ENCODE peak calls at places on chromosomes 3 and 15, in seven cellular contexts. A, G, E, B, T, J and H are unnamed samples.
A peak's percentile ranks its signal among the peaks of the same experiment; 100 is the strongest.

GRCh38 chr3:194053136-194053535 is 82.8 kb upstream of the HES1 start:
- DNase-seq in A (no peak), G (no peak), E (no peak), B (no peak), T (no peak), J (no peak), H (no peak)

GRCh38 chr15:37765809-37766208 is 168.6 kb upstream of the TMCO5A start:
- DNase-seq in A (no peak), G (no peak), E (peak; percentile 1), B (no peak), T (no peak), J (no peak), H (peak; percentile 13)

GRCh38 chr15:99143230-99143629 is 38.4 kb downstream of the SYNM start:
- DNase-seq in A (no peak), G (no peak), E (no peak), B (no peak), T (no peak), J (no peak), H (no peak)

GRCh38 chr15:70094690-70095311 is 2.9 kb downstream of the TLE3 start:
- DNase-seq in A (no peak), G (no peak), E (no peak), B (no peak), T (no peak), J (no peak), H (no peak)

GRCh38 chr3:189673535-189673934 is 42.3 kb downstream of the TP63 start:
- DNase-seq in A (no peak), G (no peak), E (no peak), B (no peak), T (no peak), J (no peak), H (no peak)

GRCh38 chr3:58009749-58010535 is 1.7 kb downstream of the FLNB start:
- DNase-seq in A (peak; percentile 75), G (peak; percentile 68), E (no peak), B (no peak), T (peak; percentile 69), J (no peak), H (no peak)

GRCh38 chr15:63261311-63261710 is 16.1 kb upstream of the APH1B start:
- DNase-seq in A (no peak), G (no peak), E (no peak), B (no peak), T (no peak), J (no peak), H (no peak)

GRCh38 chr3:9021610-9022009 is 58.3 kb upstream of the RAD18 start:
- DNase-seq in A (no peak), G (no peak), E (no peak), B (no peak), T (no peak), J (no peak), H (no peak)

GRCh38 chr3:8882617-8883016 is 80.7 kb downstream of the RAD18 start:
- DNase-seq in A (no peak), G (no peak), E (no peak), B (no peak), T (no peak), J (no peak), H (no peak)

GRCh38 chr3:37626722-37627565 is 234.7 kb upstream of the CTDSPL start:
- DNase-seq in A (no peak), G (no peak), E (no peak), B (no peak), T (no peak), J (no peak), H (no peak)

GRCh38 chr3:111081008-111081545 is 9.5 kb downstream of the NECTIN3 start:
- DNase-seq in A (no peak), G (no peak), E (no peak), B (no peak), T (no peak), J (peak; percentile 8), H (peak; percentile 89)

GRCh38 chr3:169847896-169848295 is 21.8 kb downstream of the LRRC31 start:
- DNase-seq in A (no peak), G (no peak), E (no peak), B (no peak), T (no peak), J (no peak), H (no peak)

GRCh38 chr3:56188201-56188600 is 280.1 kb downstream of the ERC2 start:
- DNase-seq in A (no peak), G (no peak), E (no peak), B (peak; percentile 74), T (no peak), J (no peak), H (no peak)

GRCh38 chr3:164806188-164806587 is 272.1 kb downstream of the SI start:
- DNase-seq in A (no peak), G (no peak), E (no peak), B (no peak), T (no peak), J (no peak), H (no peak)

GRCh38 chr15:89004726-89005030 is 83.6 kb upstream of the ABHD2 start:
- DNase-seq in A (no peak), G (no peak), E (no peak), B (no peak), T (no peak), J (no peak), H (no peak)

GRCh38 chr3:195302436-195302835 is 31.5 kb upstream of the XXYLT1 start:
- DNase-seq in A (no peak), G (no peak), E (no peak), B (no peak), T (no peak), J (peak; percentile 28), H (no peak)

GRCh38 chr3:23867400-23867799 is 49.4 kb downstream of the NKIRAS1 start:
- DNase-seq in A (no peak), G (no peak), E (no peak), B (no peak), T (no peak), J (no peak), H (no peak)

GRCh38 chr3:155739154-155739553 is 5.7 kb downstream of the PLCH1 start:
- DNase-seq in A (no peak), G (no peak), E (no peak), B (no peak), T (no peak), J (no peak), H (peak; percentile 21)
- TF ChIP-seq CTCF in A (no peak), G (no peak), E (peak; percentile 11), B (no peak), T (no peak), J (no peak), H (no peak)

GRCh38 chr3:142947352-142947751 is 16.1 kb downstream of the PAQR9 start:
- DNase-seq in A (no peak), G (no peak), E (no peak), B (no peak), T (no peak), J (no peak), H (no peak)

GRCh38 chr3:142945023-142945422 is 18.5 kb downstream of the PAQR9 start:
- DNase-seq in A (no peak), G (no peak), E (no peak), B (no peak), T (no peak), J (no peak), H (no peak)

GRCh38 chr3:142946861-142947260 is 16.6 kb downstream of the PAQR9 start:
- DNase-seq in A (no peak), G (peak; percentile 63), E (no peak), B (no peak), T (no peak), J (no peak), H (no peak)

GRCh38 chr3:142950972-142951371 is 12.5 kb downstream of the PAQR9 start:
- DNase-seq in A (no peak), G (no peak), E (no peak), B (no peak), T (no peak), J (no peak), H (no peak)

DNA sequence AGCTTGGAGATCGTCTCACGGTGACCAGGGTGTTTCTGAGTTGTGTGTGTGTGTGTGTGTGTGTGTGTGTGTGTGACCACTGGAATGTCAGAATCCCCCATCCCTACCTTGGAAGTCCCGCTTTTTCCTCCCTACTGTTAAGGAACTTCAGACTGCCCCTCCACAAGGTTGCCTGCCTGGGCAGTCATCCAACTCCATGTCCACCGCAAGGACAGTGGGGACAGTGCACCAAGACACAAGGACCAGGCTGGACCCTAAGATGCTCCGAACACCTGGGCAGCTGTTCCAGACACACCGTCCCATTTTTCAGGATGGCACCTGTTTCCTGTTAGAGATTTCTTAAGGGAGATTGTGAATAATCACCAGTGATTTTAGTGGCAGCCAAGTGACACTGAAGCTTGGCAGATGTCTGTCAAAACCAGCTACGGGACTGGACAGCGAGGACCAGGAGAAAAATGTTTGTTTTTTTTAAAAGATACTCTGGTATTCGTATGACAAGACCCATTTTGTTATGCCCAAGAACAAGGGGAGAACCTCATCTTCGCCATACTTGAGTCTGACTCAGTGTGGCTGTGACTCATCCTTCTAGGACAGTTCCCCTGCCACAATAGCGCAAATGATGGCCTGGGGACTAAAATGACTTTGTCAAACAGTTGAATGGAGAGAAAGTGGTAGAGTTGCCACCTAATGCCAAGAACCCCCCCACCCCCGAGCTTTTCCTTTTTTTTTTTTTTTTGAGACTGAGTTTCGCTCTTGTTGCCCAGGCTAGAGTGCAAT is 15.5 kb downstream of the PAQR9 start:
- DNase-seq in A (no peak), G (peak; percentile 46), E (peak; percentile 22), B (no peak), T (no peak), J (peak; percentile 30), H (no peak)
- H3K4me3 ChIP-seq in A (no peak overlapping the region), G (no peak overlapping the region), E (no peak overlapping the region), B (no peak overlapping the region), T (no peak overlapping the region), J (no peak overlapping the region), H (no peak overlapping the region)

DNA sequence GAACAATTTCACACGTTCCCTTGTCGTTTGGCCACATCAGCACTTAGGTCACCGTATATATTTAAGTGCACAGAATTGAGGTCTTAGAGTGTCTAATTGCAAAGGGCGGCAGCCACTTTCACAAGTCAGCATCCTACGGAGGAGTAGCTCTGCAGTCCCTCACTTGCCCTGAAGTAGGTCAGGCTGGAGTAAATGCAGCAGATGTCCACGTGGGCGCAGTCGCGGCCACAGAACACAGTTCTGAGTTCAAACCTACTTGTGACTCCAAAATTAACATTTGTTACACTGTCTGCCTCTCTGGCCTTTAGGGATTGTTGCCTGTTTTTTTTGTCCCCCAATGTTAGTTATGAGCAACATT is 85.8 kb downstream of the PDCD6IP start:
- DNase-seq in A (no peak), G (no peak), E (no peak), B (peak; percentile 66), T (no peak), J (no peak), H (peak; percentile 16)
- TF ChIP-seq CTCF in A (peak; percentile 20), G (no peak), E (peak; percentile 62), B (no peak), T (no peak), J (peak; percentile 20), H (peak; percentile 42)

DNA sequence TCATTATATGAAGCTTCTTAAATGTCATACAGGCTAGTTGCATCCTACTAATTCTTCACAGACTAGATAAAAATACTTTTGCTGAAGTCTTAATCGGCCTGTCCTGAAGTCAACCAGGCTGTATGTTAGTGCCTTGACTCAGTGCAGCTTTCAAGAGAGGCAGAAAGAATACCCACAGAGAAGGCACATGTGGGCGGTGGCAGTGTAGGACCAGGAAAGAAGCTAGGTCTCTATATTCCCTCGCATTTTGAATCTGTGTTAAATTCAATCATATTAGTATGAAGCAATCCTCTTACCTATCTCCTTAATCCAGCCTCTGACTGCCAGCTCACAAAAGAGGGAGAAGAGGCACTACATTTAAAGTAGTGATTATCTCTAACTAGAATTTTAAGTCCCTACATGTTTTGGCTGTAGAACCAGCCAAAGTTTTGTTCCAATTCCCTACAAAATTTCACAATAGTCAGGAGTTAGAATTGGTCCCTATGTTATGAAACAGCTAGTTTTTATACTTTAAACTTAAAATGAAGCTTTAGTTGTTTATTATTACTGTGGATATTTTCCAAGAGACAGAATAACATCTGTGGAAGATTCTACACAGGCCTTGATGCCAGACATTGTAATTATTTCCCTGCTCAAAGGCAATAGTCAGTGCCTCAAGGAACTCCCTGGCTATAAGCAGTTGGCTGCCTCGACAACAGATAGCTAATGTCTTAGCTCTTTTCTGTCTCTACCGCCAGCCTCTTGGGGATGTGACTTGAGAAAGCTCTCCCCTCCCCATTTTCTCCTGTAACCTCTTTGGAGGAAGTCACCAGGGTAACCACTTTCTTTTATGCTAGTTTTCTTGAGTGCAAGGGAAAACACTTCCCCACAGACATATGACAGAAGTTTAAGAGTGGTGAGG is 31.9 kb downstream of the CRTC3 start:
- DNase-seq in A (no peak), G (no peak), E (no peak), B (no peak), T (no peak), J (no peak), H (peak; percentile 92)
- H3K4me3 ChIP-seq in A (no peak overlapping the region), G (no peak overlapping the region), E (no peak overlapping the region), B (no peak overlapping the region), T (no peak overlapping the region), J (no peak overlapping the region), H (no peak overlapping the region)